ENCODE peak calls at places on chromosomes 5 and 9, in five cellular contexts. P is A549, O is HepG2, F is GM12878, Y is K562. K is an unnamed sample.

GRCh38 chr9:137550958-137551655 is 572 bp upstream of the MRPL41 start:
- DNase-seq in P (peak; percentile 93), O (peak; percentile 80), F (no peak), Y (peak; percentile 90), K (peak; percentile 93)

GRCh38 chr9:108445431-108446018 is 410.3 kb downstream of the ACTL7B start:
- DNase-seq in P (no peak), O (peak; percentile 99), F (no peak), Y (no peak), K (no peak)

GRCh38 chr5:176886336-176887251 is 12.6 kb downstream of the HK3 start:
- DNase-seq in P (no peak), O (no peak), F (no peak), Y (no peak), K (no peak)

GRCh38 chr9:34980181-34980761 is 9.3 kb upstream of the DNAJB5 start:
- DNase-seq in P (no peak), O (no peak), F (no peak), Y (no peak), K (no peak)

GRCh38 chr5:111685969-111686368 is 71.0 kb downstream of the NREP start:
- DNase-seq in P (peak; percentile 9), O (peak; percentile 63), F (no peak), Y (no peak), K (peak; percentile 75)

GRCh38 chr9:91085499-91086291 is 276.0 kb downstream of the AUH start:
- DNase-seq in P (no peak), O (no peak), F (no peak), Y (no peak), K (no peak)

GRCh38 chr9:135126480-135127187 is 39.2 kb downstream of the OLFM1 start:
- DNase-seq in P (peak; percentile 58), O (no peak), F (no peak), Y (no peak), K (no peak)

GRCh38 chr5:57783693-57784092 is 301.1 kb upstream of the ACTBL2 start:
- DNase-seq in P (no peak), O (no peak), F (no peak), Y (no peak), K (no peak)

GRCh38 chr5:1115123-1115815 is 3.4 kb upstream of the SLC12A7 start:
- DNase-seq in P (no peak), O (no peak), F (no peak), Y (no peak), K (no peak)

GRCh38 chr5:33118761-33119415 is 321.9 kb upstream of the TARS1 start:
- DNase-seq in P (no peak), O (no peak), F (no peak), Y (no peak), K (no peak)

GRCh38 chr9:132878695-132879064 is at the start of gene SPACA9:
- DNase-seq in P (peak; percentile 78), O (no peak), F (no peak), Y (peak; percentile 90), K (peak; percentile 77)

GRCh38 chr5:96588551-96588950 is 73.6 kb upstream of the CAST start:
- DNase-seq in P (no peak), O (no peak), F (no peak), Y (no peak), K (no peak)

GRCh38 chr5:142201471-142201887 is 92.9 kb downstream of the NDFIP1 start:
- DNase-seq in P (no peak), O (no peak), F (no peak), Y (no peak), K (no peak)

GRCh38 chr5:176904276-176904675 is 5.1 kb upstream of the HK3 start:
- DNase-seq in P (no peak), O (no peak), F (no peak), Y (no peak), K (no peak)

GRCh38 chr5:1181451-1182359 is 19.7 kb upstream of the SLC6A19 start:
- DNase-seq in P (no peak), O (peak; percentile 45), F (no peak), Y (no peak), K (no peak)

GRCh38 chr5:23028445-23028844 is 175.3 kb upstream of the CDH12 start:
- DNase-seq in P (no peak), O (no peak), F (no peak), Y (no peak), K (no peak)

GRCh38 chr5:124512236-124512635 is 234.2 kb downstream of the ZNF608 start:
- DNase-seq in P (no peak), O (no peak), F (no peak), Y (no peak), K (no peak)

GRCh38 chr5:12901696-12902095 is 997.5 kb upstream of the CTNND2 start:
- DNase-seq in P (no peak), O (no peak), F (no peak), Y (no peak), K (no peak)

GRCh38 chr5:90557391-90557790 is 1.2 kb upstream of the ADGRV1 start:
- DNase-seq in P (no peak), O (no peak), F (no peak), Y (no peak), K (peak; percentile 48)

GRCh38 chr9:78130853-78131252 is 99.2 kb upstream of the GNAQ start:
- DNase-seq in P (no peak), O (no peak), F (no peak), Y (no peak), K (no peak)

GRCh38 chr5:31823477-31823876 is 184.5 kb downstream of the PDZD2 start:
- DNase-seq in P (no peak), O (no peak), F (no peak), Y (no peak), K (peak; percentile 57)

GRCh38 chr9:3237121-3237520 is 288.7 kb downstream of the RFX3 start:
- DNase-seq in P (no peak), O (no peak), F (no peak), Y (no peak), K (no peak)

GRCh38 chr5:66952153-66952552 is 244.4 kb downstream of the CD180 start:
- DNase-seq in P (no peak), O (no peak), F (no peak), Y (no peak), K (no peak)

GRCh38 chr5:171437286-171437821 is 17.9 kb downstream of the FGF18 start:
- DNase-seq in P (no peak), O (no peak), F (no peak), Y (no peak), K (peak; percentile 71)

GRCh38 chr5:104628906-104629305 is 1066.3 kb upstream of the NUDT12 start:
- DNase-seq in P (no peak), O (no peak), F (no peak), Y (no peak), K (no peak)

GRCh38 chr5:107457138-107457537 is 213.6 kb downstream of the EFNA5 start:
- DNase-seq in P (no peak), O (no peak), F (no peak), Y (no peak), K (no peak)

GRCh38 chr9:38048319-38048969 is 20.6 kb downstream of the SHB start:
- DNase-seq in P (no peak), O (no peak), F (no peak), Y (no peak), K (no peak)

GRCh38 chr9:136547508-136548215 is 1.8 kb upstream of the NOTCH1 start:
- DNase-seq in P (no peak), O (no peak), F (no peak), Y (no peak), K (no peak)
- H3K4me1 ChIP-seq in P (peaks cover 51% of the 10 kb centered on the region), O (peaks cover 41% of the 10 kb centered on the region), F (peaks cover 50% of the 10 kb centered on the region), Y (peaks cover 93% of the 10 kb centered on the region), K (peaks cover 20% of the 10 kb centered on the region)

GRCh38 chr9:10050016-10050415 is 562.8 kb downstream of the PTPRD start:
- DNase-seq in P (no peak), O (no peak), F (no peak), Y (no peak), K (no peak)
- TF ChIP-seq REST in P (no peak), O (no peak), F (no peak), Y (no peak), K (no peak)

GRCh38 chr5:116374434-116374852 is 200.2 kb downstream of the SEMA6A start:
- DNase-seq in P (no peak), O (no peak), F (peak; percentile 64), Y (no peak), K (no peak)

GRCh38 chr5:116378007-116378831 is 196.4 kb downstream of the SEMA6A start:
- DNase-seq in P (no peak), O (no peak), F (no peak), Y (no peak), K (no peak)

GRCh38 chr5:116377276-116378006 is 197.2 kb downstream of the SEMA6A start:
- DNase-seq in P (no peak), O (no peak), F (no peak), Y (no peak), K (no peak)

GRCh38 chr5:116372931-116373597 is 201.6 kb downstream of the SEMA6A start:
- DNase-seq in P (no peak), O (no peak), F (peak; percentile 53), Y (no peak), K (no peak)

DNA sequence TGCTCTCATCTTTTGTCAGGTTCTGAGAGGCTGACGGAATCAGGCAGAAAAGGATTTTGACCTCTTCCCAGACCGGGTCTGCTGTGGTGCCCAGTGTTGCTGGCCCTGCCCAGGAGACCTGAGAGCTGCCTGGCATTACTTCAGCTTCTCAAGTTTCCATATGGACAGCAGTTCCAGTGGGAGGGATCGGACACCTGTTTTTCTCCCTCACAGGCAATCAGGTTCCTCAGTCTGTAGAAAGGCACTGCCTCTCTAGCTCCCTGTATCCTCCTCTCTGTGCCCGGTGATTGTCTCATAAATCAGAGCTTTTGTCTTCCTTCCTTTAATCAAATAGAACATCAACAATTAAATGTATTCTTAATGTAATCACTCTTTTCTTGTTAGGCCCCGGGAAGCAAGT is 198.7 kb downstream of the SEMA6A start:
- DNase-seq in P (no peak), O (no peak), F (no peak), Y (no peak), K (no peak)
- TF ChIP-seq JUNB in P (no peak), O (no peak), F (no peak), Y (no peak), K (no peak)

GRCh38 chr9:124270504-124271335 is 13.0 kb downstream of the NEK6 start:
- DNase-seq in P (no peak), O (no peak), F (no peak), Y (no peak), K (no peak)
- H3K4me1 ChIP-seq in P (peaks cover 40% of the 10 kb centered on the region), O (peaks cover 84% of the 10 kb centered on the region), F (peaks cover 25% of the 10 kb centered on the region), Y (peaks cover 10% of the 10 kb centered on the region), K (no peaks in the 10 kb centered on the region)

GRCh38 chr9:87109851-87110250 is 162.5 kb upstream of the GAS1 start:
- DNase-seq in P (no peak), O (no peak), F (no peak), Y (no peak), K (no peak)
- TF ChIP-seq REST in P (no peak), O (no peak), F (no peak), Y (no peak), K (no peak)

GRCh38 chr5:38718874-38719391 is 126.9 kb upstream of the OSMR start:
- DNase-seq in P (no peak), O (no peak), F (no peak), Y (no peak), K (no peak)
- TF ChIP-seq JUNB in P (no peak), O (no peak), F (no peak), Y (no peak), K (no peak)